ENCODE peak calls at places on chromosome 19, in seven cellular contexts. O is hepatocyte; L is kidney; V is ACHN; I is cardiac muscle cell; S is stimulated activated CD8-positive, alpha-beta memory T cell treated with anti-CD3 and anti-CD28 coated beads, Interleukin-4, amount 100 ng/mL, for 1 hour; A is stimulated activated CD4-positive, alpha-beta T cell treated with anti-CD3 and anti-CD28 coated beads, Interleukin-1b, Interleukin-23, amount 100 ng/mL, for 48 hours. Z is an unnamed sample.

GRCh38 chr19:13640611-13641010 is 123.7 kb upstream of the MRI1 start:
- DNase-seq in O (no peak), L (no peak), V (no peak), I (no peak), S (no peak), A (no peak), Z (no peak)

GRCh38 chr19:3115916-3116602 is 19.8 kb upstream of the GNA15 start:
- DNase-seq in O (no peak), L (peak), V (peak), I (no peak), S (no peak), A (no peak), Z (no peak)

GRCh38 chr19:5432687-5433086 is 22.5 kb upstream of the ZNRF4 start:
- DNase-seq in O (no peak), L (peak), V (no peak), I (no peak), S (no peak), A (no peak), Z (no peak)

GRCh38 chr19:7550987-7551761 is 15.7 kb downstream of the PNPLA6 start:
- DNase-seq in O (peak), L (peak), V (no peak), I (peak), S (no peak), A (peak), Z (peak)

GRCh38 chr19:15091918-15092753 is 10.1 kb downstream of the OR1I1 start:
- DNase-seq in O (peak), L (no peak), V (peak), I (peak), S (no peak), A (peak), Z (peak)

GRCh38 chr19:29259153-29259552 is 46.2 kb upstream of the UQCRFS1 start:
- DNase-seq in O (no peak), L (no peak), V (peak), I (no peak), S (no peak), A (no peak), Z (no peak)

GRCh38 chr19:48807590-48808308 is 3.1 kb downstream of the BCAT2 start:
- DNase-seq in O (peak), L (no peak), V (no peak), I (no peak), S (no peak), A (no peak), Z (no peak)

GRCh38 chr19:56080669-56081401 is 40.3 kb downstream of the ZNF787 start:
- DNase-seq in O (peak), L (no peak), V (peak), I (peak), S (peak), A (peak), Z (peak)

GRCh38 chr19:54600228-54600627 is 6.8 kb downstream of the LILRA1 start:
- DNase-seq in O (no peak), L (no peak), V (no peak), I (no peak), S (no peak), A (no peak), Z (no peak)

GRCh38 chr19:45826934-45827333 is 11.8 kb upstream of the RSPH6A start:
- DNase-seq in O (no peak), L (no peak), V (no peak), I (no peak), S (no peak), A (no peak), Z (no peak)

GRCh38 chr19:58559275-58560006 is 1.0 kb upstream of the UBE2M start:
- DNase-seq in O (peak), L (peak), V (peak), I (peak), S (no peak), A (peak), Z (peak)

GRCh38 chr19:11268783-11269267 is 6.5 kb upstream of the DOCK6 start:
- DNase-seq in O (no peak), L (peak), V (no peak), I (peak), S (no peak), A (no peak), Z (no peak)